ENCODE peak calls at places on chromosomes 12 and 14, in ten cellular contexts. M, N, J, H, B, U, A, X, F and C are unnamed samples.
A peak's percentile ranks its signal among the peaks of the same experiment; 100 is the strongest.

GRCh38 chr14:73143617-73144016 is 7.3 kb downstream of the PSEN1 start:
- DNase-seq in M (no peak), N (no peak), J (no peak), H (no peak), B (no peak), U (no peak), A (no peak), X (no peak), F (no peak), C (no peak)

GRCh38 chr12:6631549-6631961 is 4.2 kb downstream of the LPAR5 start:
- DNase-seq in M (no peak), N (no peak), J (no peak), H (no peak), B (no peak), U (no peak), A (no peak), X (no peak), F (no peak), C (no peak)

GRCh38 chr12:120996133-120996746 is 17.9 kb downstream of the HNF1A start:
- DNase-seq in M (no peak), N (no peak), J (no peak), H (no peak), B (no peak), U (no peak), A (no peak), X (no peak), F (no peak), C (no peak)

GRCh38 chr14:53011053-53011462 is 60.2 kb upstream of the FERMT2 start:
- DNase-seq in M (peak; percentile 99), N (peak; percentile 99), J (peak; percentile 92), H (no peak), B (no peak), U (peak; percentile 100), A (no peak), X (no peak), F (peak; percentile 97), C (peak; percentile 98)

GRCh38 chr14:76694106-76694505 is 67.2 kb upstream of the VASH1 start:
- DNase-seq in M (no peak), N (no peak), J (no peak), H (no peak), B (no peak), U (no peak), A (no peak), X (no peak), F (no peak), C (no peak)

GRCh38 chr14:20215196-20215595 is 8.3 kb upstream of the OR11H6 start:
- DNase-seq in M (no peak), N (peak; percentile 38), J (peak; percentile 10), H (no peak), B (no peak), U (peak; percentile 45), A (no peak), X (no peak), F (no peak), C (no peak)

GRCh38 chr14:104219731-104220224 is 81.4 kb downstream of the KIF26A start:
- DNase-seq in M (no peak), N (no peak), J (no peak), H (no peak), B (no peak), U (no peak), A (no peak), X (no peak), F (no peak), C (no peak)

GRCh38 chr12:72094490-72094889 is 155.8 kb downstream of the TPH2 start:
- DNase-seq in M (no peak), N (no peak), J (no peak), H (no peak), B (no peak), U (no peak), A (no peak), X (no peak), F (no peak), C (no peak)

GRCh38 chr12:64733857-64734256 is 25.3 kb downstream of the GNS start:
- DNase-seq in M (no peak), N (no peak), J (no peak), H (no peak), B (no peak), U (peak; percentile 95), A (no peak), X (no peak), F (no peak), C (no peak)

GRCh38 chr14:25086817-25087396 is 37.0 kb upstream of the STXBP6 start:
- DNase-seq in M (no peak), N (no peak), J (no peak), H (no peak), B (no peak), U (no peak), A (no peak), X (no peak), F (no peak), C (no peak)

GRCh38 chr12:110170535-110171185 is 46.5 kb downstream of the IFT81 start:
- DNase-seq in M (no peak), N (peak; percentile 78), J (no peak), H (no peak), B (no peak), U (peak; percentile 55), A (no peak), X (no peak), F (no peak), C (peak; percentile 39)

GRCh38 chr12:11902525-11902875 is 168.2 kb upstream of the BCL2L14 start:
- DNase-seq in M (no peak), N (no peak), J (no peak), H (no peak), B (no peak), U (no peak), A (no peak), X (no peak), F (no peak), C (no peak)

GRCh38 chr14:55968741-55969140 is 149.5 kb upstream of the PELI2 start:
- DNase-seq in M (no peak), N (peak; percentile 21), J (no peak), H (no peak), B (no peak), U (no peak), A (no peak), X (no peak), F (no peak), C (peak; percentile 8)

GRCh38 chr12:41531147-41531829 is 343.2 kb downstream of the PDZRN4 start:
- DNase-seq in M (peak; percentile 4), N (no peak), J (no peak), H (no peak), B (no peak), U (no peak), A (no peak), X (no peak), F (no peak), C (no peak)

GRCh38 chr14:59363545-59364226 is 101.5 kb downstream of the GPR135 start:
- DNase-seq in M (peak; percentile 42), N (peak; percentile 56), J (no peak), H (no peak), B (no peak), U (peak; percentile 49), A (no peak), X (no peak), F (no peak), C (peak; percentile 57)

GRCh38 chr14:97329701-97330100 is 532.5 kb downstream of the VRK1 start:
- DNase-seq in M (no peak), N (no peak), J (no peak), H (no peak), B (no peak), U (no peak), A (no peak), X (no peak), F (no peak), C (no peak)

GRCh38 chr12:112938751-112939150 is 477 bp downstream of the OAS3 start:
- DNase-seq in M (no peak), N (peak; percentile 7), J (no peak), H (no peak), B (no peak), U (no peak), A (no peak), X (no peak), F (no peak), C (no peak)

GRCh38 chr12:44875417-44875953 is 630 bp downstream of the NELL2 start:
- DNase-seq in M (no peak), N (no peak), J (peak; percentile 14), H (no peak), B (no peak), U (no peak), A (peak; percentile 19), X (no peak), F (no peak), C (no peak)

GRCh38 chr12:121383601-121384019 is 16.3 kb upstream of the RNF34 start:
- DNase-seq in M (no peak), N (no peak), J (no peak), H (no peak), B (no peak), U (no peak), A (no peak), X (no peak), F (no peak), C (no peak)

GRCh38 chr14:99246536-99247083 is 25.4 kb downstream of the BCL11B start:
- DNase-seq in M (no peak), N (no peak), J (no peak), H (no peak), B (no peak), U (no peak), A (no peak), X (no peak), F (no peak), C (no peak)

GRCh38 chr14:64196668-64197411 is 97.3 kb downstream of the ESR2 start:
- DNase-seq in M (peak; percentile 64), N (peak; percentile 41), J (peak; percentile 74), H (no peak), B (no peak), U (peak; percentile 24), A (peak; percentile 9), X (peak; percentile 22), F (peak; percentile 14), C (peak; percentile 65)

GRCh38 chr12:103140217-103140616 is 182.7 kb downstream of the ASCL1 start:
- DNase-seq in M (no peak), N (no peak), J (no peak), H (no peak), B (no peak), U (no peak), A (no peak), X (no peak), F (no peak), C (no peak)

GRCh38 chr12:106590601-106591000 is 7.8 kb downstream of the RFX4 start:
- DNase-seq in M (no peak), N (no peak), J (no peak), H (no peak), B (no peak), U (no peak), A (no peak), X (no peak), F (no peak), C (no peak)

GRCh38 chr12:80188566-80188965 is 89.2 kb downstream of the OTOGL start:
- DNase-seq in M (peak; percentile 49), N (peak; percentile 16), J (no peak), H (no peak), B (no peak), U (no peak), A (no peak), X (no peak), F (no peak), C (no peak)

GRCh38 chr12:117363953-117364486 is 2.6 kb upstream of the NOS1 start:
- DNase-seq in M (no peak), N (no peak), J (no peak), H (no peak), B (no peak), U (peak; percentile 3), A (no peak), X (no peak), F (no peak), C (no peak)

GRCh38 chr12:125684968-125685790 is 619.9 kb downstream of the AACS start:
- DNase-seq in M (no peak), N (no peak), J (no peak), H (no peak), B (no peak), U (no peak), A (no peak), X (no peak), F (no peak), C (no peak)

GRCh38 chr12:18549598-18549997 is 188.2 kb downstream of the PLCZ1 start:
- DNase-seq in M (no peak), N (no peak), J (no peak), H (no peak), B (no peak), U (no peak), A (no peak), X (no peak), F (no peak), C (peak; percentile 22)

GRCh38 chr12:62899568-62900390 is 35.2 kb downstream of the PPM1H start:
- DNase-seq in M (no peak), N (no peak), J (no peak), H (no peak), B (no peak), U (no peak), A (no peak), X (no peak), F (no peak), C (no peak)